ENCODE peak calls at places on chromosomes 5 and 9, in four cellular contexts. Y, I, C and J are unnamed samples.
A peak's percentile ranks its signal among the peaks of the same experiment; 100 is the strongest.

GRCh38 chr5:172830275-172830799 is 3.7 kb upstream of the ERGIC1 start:
- DNase-seq in I (no peak), C (no peak), Y (no peak), J (no peak)

GRCh38 chr5:145479271-145479670 is 355.9 kb downstream of the PRELID2 start:
- DNase-seq in C (no peak), I (no peak), Y (no peak), J (no peak)

GRCh38 chr9:84154320-84154719 is 173.7 kb downstream of the RMI1 start:
- DNase-seq in I (no peak), C (no peak), Y (no peak), J (no peak)

GRCh38 chr9:12723409-12724028 is 30.3 kb downstream of the TYRP1 start:
- DNase-seq in Y (no peak), C (no peak), I (no peak), J (no peak)

GRCh38 chr5:10618311-10618710 is 54.4 kb downstream of the ANKRD33B start:
- DNase-seq in Y (no peak), I (no peak), C (no peak), J (no peak)

GRCh38 chr9:73497796-73498195 is 346.1 kb downstream of the ANXA1 start:
- DNase-seq in C (no peak), I (no peak), Y (no peak), J (no peak)

GRCh38 chr5:121009058-121009457 is 545.0 kb downstream of the PRR16 start:
- DNase-seq in Y (no peak), C (no peak), I (no peak), J (no peak)

GRCh38 chr5:105840800-105841199 is 1829.9 kb downstream of the EFNA5 start:
- DNase-seq in C (no peak), I (no peak), Y (no peak), J (no peak)

GRCh38 chr5:115471674-115472073 is 72.9 kb downstream of the FEM1C start:
- DNase-seq in C (no peak), Y (no peak), I (no peak), J (no peak)

GRCh38 chr5:40134883-40135520 is 544.7 kb upstream of the PTGER4 start:
- DNase-seq in C (no peak), Y (no peak), I (peak; percentile 18), J (no peak)

GRCh38 chr5:93884254-93884653 is 142.9 kb upstream of the POU5F2 start:
- DNase-seq in C (no peak), I (no peak), Y (no peak), J (no peak)

GRCh38 chr5:14726066-14726838 is 61.7 kb downstream of the OTULIN start:
- DNase-seq in C (peak; percentile 58), I (no peak), Y (no peak), J (no peak)

GRCh38 chr9:131276107-131276888 is at the start of gene FAM78A:
- DNase-seq in C (no peak), I (peak; percentile 34), Y (peak; percentile 61), J (peak; percentile 39)

GRCh38 chr9:79609468-79610018 is 37.8 kb downstream of the TLE4 start:
- DNase-seq in C (no peak), Y (no peak), I (no peak), J (no peak)

GRCh38 chr5:122444411-122444810 is 132.4 kb downstream of the SNCAIP start:
- DNase-seq in Y (no peak), I (no peak), C (no peak), J (no peak)

GRCh38 chr5:95729115-95730010 is 1.8 kb upstream of the RHOBTB3 start:
- DNase-seq in C (no peak), I (no peak), Y (no peak), J (no peak)

GRCh38 chr9:82934949-82935348 is 128.0 kb downstream of the RASEF start:
- DNase-seq in Y (no peak), C (peak; percentile 78), I (no peak), J (no peak)

GRCh38 chr9:127919253-127919815 is 2.5 kb upstream of the ST6GALNAC4 start:
- DNase-seq in I (peak; percentile 77), Y (no peak), C (peak; percentile 96), J (no peak)

GRCh38 chr9:101691657-101692056 is 46.8 kb downstream of the GRIN3A start:
- DNase-seq in C (no peak), I (no peak), Y (no peak), J (no peak)

GRCh38 chr5:122434120-122434519 is 122.1 kb downstream of the SNCAIP start:
- DNase-seq in I (no peak), Y (no peak), C (no peak), J (no peak)

DNA sequence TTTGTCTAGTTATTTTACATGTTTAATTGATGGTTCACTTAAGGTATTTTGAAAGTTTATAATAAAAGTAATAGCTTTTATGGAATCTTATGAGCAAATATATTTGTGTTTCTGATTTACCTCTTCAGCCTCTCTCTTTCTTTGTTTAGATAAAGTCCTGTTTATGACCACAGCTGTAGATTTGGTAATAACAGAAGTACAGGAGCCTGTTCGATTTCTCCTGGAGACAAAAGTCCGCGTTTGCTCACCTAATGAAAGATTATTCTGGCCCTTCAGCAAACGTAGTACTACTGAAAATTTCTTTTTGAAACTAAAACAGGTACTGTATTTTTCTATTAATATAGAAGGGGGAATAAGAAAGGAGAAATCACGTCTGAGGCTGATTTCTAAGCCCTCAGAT is 35.0 kb upstream of the GPR21 start:
- DNase-seq in I (no peak), Y (no peak), C (no peak), J (no peak)
- H3K36me3 ChIP-seq in I (no peaks in the 10 kb centered on the region), Y (peaks cover 41% of the 10 kb centered on the region), C (peaks cover 24% of the 10 kb centered on the region), J (no peaks in the 10 kb centered on the region)

GRCh38 chr5:175629231-175629630 is 28.6 kb upstream of the HRH2 start:
- DNase-seq in C (no peak), Y (no peak), I (no peak), J (no peak)

GRCh38 chr5:175627037-175627436 is 30.8 kb upstream of the HRH2 start:
- DNase-seq in C (no peak), I (no peak), Y (no peak), J (no peak)

GRCh38 chr5:175627739-175628138 is 30.1 kb upstream of the HRH2 start:
- DNase-seq in C (no peak), Y (no peak), I (no peak), J (no peak)

GRCh38 chr5:175624362-175624761 is 33.5 kb upstream of the HRH2 start:
- DNase-seq in C (no peak), I (no peak), Y (no peak), J (no peak)

GRCh38 chr5:175629793-175630192 is 28.1 kb upstream of the HRH2 start:
- DNase-seq in C (no peak), Y (no peak), I (no peak), J (no peak)
- H3K27me3 ChIP-seq in C (no peaks in the 10 kb centered on the region), Y (no peaks in the 10 kb centered on the region), I (no peaks in the 10 kb centered on the region), J (no peaks in the 10 kb centered on the region)

GRCh38 chr5:132915681-132916080 is 42.2 kb downstream of the LEAP2 start:
- DNase-seq in I (no peak), Y (no peak), C (no peak), J (no peak)

GRCh38 chr5:132916086-132916485 is 42.6 kb downstream of the LEAP2 start:
- DNase-seq in C (no peak), I (no peak), Y (no peak), J (no peak)
- H3K36me3 ChIP-seq in C (peaks cover 74% of the 10 kb centered on the region), I (no peaks in the 10 kb centered on the region), Y (peaks cover 54% of the 10 kb centered on the region), J (no peaks in the 10 kb centered on the region)

GRCh38 chr9:23851024-23851629 is 25.1 kb upstream of the ELAVL2 start:
- DNase-seq in I (peak; percentile 25), C (no peak), Y (no peak), J (no peak)
- H3K27me3 ChIP-seq in I (no peaks in the 10 kb centered on the region), C (no peaks in the 10 kb centered on the region), Y (no peaks in the 10 kb centered on the region), J (no peaks in the 10 kb centered on the region)

GRCh38 chr9:26904671-26905070 is 12.1 kb upstream of the CAAP1 start:
- DNase-seq in C (no peak), Y (no peak), I (no peak), J (no peak)
- H3K36me3 ChIP-seq in C (peaks cover 4% of the 10 kb centered on the region), Y (peaks cover 56% of the 10 kb centered on the region), I (peaks cover 7% of the 10 kb centered on the region), J (no peaks in the 10 kb centered on the region)